ENCODE peak calls at places on chromosome 13, in eight cellular contexts. C is psoas muscle, M is uterus, B is bronchial epithelial cell, X is coronary artery, L is GM12865, F is GM12878, Y is HFF-Myc. T is an unnamed sample.

GRCh38 chr13:29210676-29211075 is 384.8 kb downstream of the SLC7A1 start:
- DNase-seq in X (no peak), Y (no peak), F (no peak), L (no peak), M (no peak), C (no peak), B (no peak), T (no peak)

GRCh38 chr13:69107436-69107835 is 1000.2 kb upstream of the ATXN8OS start:
- DNase-seq in F (no peak), L (no peak), X (no peak), Y (no peak), B (no peak), C (no peak), M (no peak), T (no peak)

GRCh38 chr13:113802090-113802531 is 43.1 kb downstream of the TMEM255B start:
- DNase-seq in F (no peak), X (no peak), B (no peak), Y (peak), L (no peak), M (peak), C (no peak), T (peak)

GRCh38 chr13:50037788-50038187 is 22.5 kb downstream of the KCNRG start:
- DNase-seq in F (no peak), Y (no peak), L (no peak), C (no peak), M (no peak), X (no peak), B (no peak), T (no peak)

GRCh38 chr13:68850160-68850559 is 1257.5 kb upstream of the ATXN8OS start:
- DNase-seq in M (no peak), Y (no peak), L (no peak), B (no peak), X (no peak), C (no peak), F (no peak), T (no peak)

GRCh38 chr13:49635599-49636433 is 7.5 kb downstream of the ARL11 start:
- DNase-seq in X (no peak), L (peak), M (no peak), B (peak), F (peak), C (no peak), Y (no peak), T (no peak)

GRCh38 chr13:80524447-80525215 is 183.7 kb upstream of the SPRY2 start:
- DNase-seq in M (no peak), B (peak), Y (no peak), C (no peak), L (no peak), F (no peak), X (no peak), T (no peak)

GRCh38 chr13:33262069-33262487 is 23.5 kb downstream of the STARD13 start:
- DNase-seq in X (no peak), F (no peak), L (peak), C (peak), Y (no peak), M (peak), B (peak), T (no peak)

GRCh38 chr13:37954191-37954590 is 84.6 kb upstream of the TRPC4 start:
- DNase-seq in X (no peak), L (no peak), F (no peak), Y (no peak), M (no peak), C (no peak), B (peak), T (no peak)

GRCh38 chr13:54643863-54644262 is 1615.2 kb downstream of the OLFM4 start:
- DNase-seq in Y (no peak), M (no peak), C (no peak), X (no peak), B (no peak), F (no peak), L (no peak), T (no peak)

GRCh38 chr13:69579351-69579750 is 528.3 kb upstream of the ATXN8OS start:
- DNase-seq in M (no peak), X (no peak), F (no peak), C (no peak), B (no peak), Y (no peak), L (no peak), T (no peak)

GRCh38 chr13:112928958-112929777 is 39.8 kb upstream of the MCF2L start:
- DNase-seq in X (no peak), B (peak), C (no peak), F (no peak), M (no peak), L (no peak), Y (peak), T (no peak)

GRCh38 chr13:114203536-114203935 is 24.5 kb downstream of the CFAP97D2 start:
- DNase-seq in F (no peak), Y (no peak), L (no peak), C (no peak), M (no peak), B (peak), X (no peak), T (no peak)

GRCh38 chr13:40983725-40984669 is 35.1 kb downstream of the ELF1 start:
- DNase-seq in Y (no peak), L (no peak), X (no peak), F (no peak), C (no peak), B (peak), M (no peak), T (no peak)

GRCh38 chr13:92346046-92346445 is 880.6 kb upstream of the GPC6 start:
- DNase-seq in M (no peak), Y (no peak), B (no peak), F (no peak), X (no peak), C (no peak), L (no peak), T (no peak)

GRCh38 chr13:90447735-90448103 is 899.8 kb upstream of the MIR17HG start:
- DNase-seq in Y (peak), C (no peak), B (peak), F (no peak), M (no peak), L (no peak), X (no peak), T (no peak)

GRCh38 chr13:100275746-100276145 is 186.9 kb downstream of the PCCA start:
- DNase-seq in Y (no peak), B (peak), M (no peak), L (no peak), F (no peak), C (no peak), X (no peak), T (no peak)

GRCh38 chr13:40376296-40376849 is 290.1 kb downstream of the FOXO1 start:
- DNase-seq in X (no peak), Y (no peak), M (no peak), B (no peak), C (no peak), L (no peak), F (no peak), T (no peak)

GRCh38 chr13:101267656-101268055 is 148.7 kb downstream of the NALCN start:
- DNase-seq in F (no peak), B (peak), L (no peak), X (no peak), M (no peak), C (peak), Y (no peak), T (no peak)

GRCh38 chr13:20351279-20352022 is 119.3 kb upstream of the GJB6 start:
- DNase-seq in C (no peak), L (no peak), F (no peak), B (peak), X (no peak), M (no peak), Y (no peak), T (no peak)

GRCh38 chr13:43303040-43303729 is 279.8 kb downstream of the DNAJC15 start:
- DNase-seq in M (peak), X (no peak), F (no peak), B (peak), Y (peak), C (peak), L (peak), T (no peak)

GRCh38 chr13:79477968-79478367 is 3.0 kb upstream of the NDFIP2 start:
- DNase-seq in M (no peak), F (no peak), L (no peak), B (no peak), X (no peak), Y (no peak), C (peak), T (no peak)

GRCh38 chr13:60410299-60410698 is 13.3 kb downstream of the TDRD3 start:
- DNase-seq in X (no peak), F (no peak), C (no peak), L (no peak), M (no peak), B (no peak), Y (no peak), T (no peak)

GRCh38 chr13:114095486-114095885 is 36.9 kb downstream of the RASA3 start:
- DNase-seq in B (no peak), X (no peak), F (no peak), Y (no peak), C (no peak), L (no peak), M (peak), T (no peak)

GRCh38 chr13:106691251-106691650 is 123.3 kb upstream of the ARGLU1 start:
- DNase-seq in M (no peak), X (no peak), F (no peak), C (no peak), L (no peak), Y (no peak), B (no peak), T (no peak)

GRCh38 chr13:23888658-23889597 is at the start of gene MIPEP:
- DNase-seq in Y (peak), X (peak), F (peak), M (peak), B (peak), L (peak), C (peak), T (peak)
- TF ChIP-seq CTCF in Y (peak), X (peak), F (peak), M (peak), B (peak), L (peak), C (peak), T (peak)

DNA sequence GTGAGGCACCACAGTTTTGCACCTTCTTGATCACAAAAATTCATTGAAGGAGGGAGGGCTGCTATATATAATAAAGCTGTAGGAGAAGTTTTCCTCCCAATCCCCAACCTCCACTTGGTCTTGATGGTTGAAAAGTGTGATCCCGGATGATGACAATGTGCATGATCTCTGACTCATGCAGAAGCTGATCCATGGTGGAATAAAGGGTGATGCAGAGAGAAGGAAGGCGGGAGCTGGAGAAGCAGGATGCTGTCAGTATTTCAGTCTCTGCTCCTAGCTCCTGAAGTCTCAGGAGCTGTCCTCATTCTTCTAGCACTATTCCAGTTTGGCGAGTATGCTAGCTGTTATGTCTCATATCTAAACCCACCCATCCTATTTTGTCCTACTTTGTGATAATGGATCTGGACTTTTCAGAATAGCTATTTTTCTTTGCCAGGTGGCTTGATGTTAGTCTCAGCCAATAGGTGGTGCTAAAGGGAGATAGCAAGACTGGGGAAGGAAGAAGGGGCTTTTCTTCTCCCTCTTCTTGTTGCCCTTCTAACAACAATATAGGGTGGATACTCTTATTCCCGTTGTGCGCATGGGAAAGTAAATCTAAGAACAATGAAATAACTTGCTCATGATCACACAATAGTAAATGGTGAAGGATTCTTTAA is 65.6 kb upstream of the HTR2A start:
- DNase-seq in B (peak), C (no peak), F (no peak), M (no peak), L (peak), X (no peak), Y (no peak), T (no peak)
- TF ChIP-seq CTCF in B (peak), C (no peak), F (peak), M (no peak), L (peak), X (no peak), Y (peak), T (peak)

DNA sequence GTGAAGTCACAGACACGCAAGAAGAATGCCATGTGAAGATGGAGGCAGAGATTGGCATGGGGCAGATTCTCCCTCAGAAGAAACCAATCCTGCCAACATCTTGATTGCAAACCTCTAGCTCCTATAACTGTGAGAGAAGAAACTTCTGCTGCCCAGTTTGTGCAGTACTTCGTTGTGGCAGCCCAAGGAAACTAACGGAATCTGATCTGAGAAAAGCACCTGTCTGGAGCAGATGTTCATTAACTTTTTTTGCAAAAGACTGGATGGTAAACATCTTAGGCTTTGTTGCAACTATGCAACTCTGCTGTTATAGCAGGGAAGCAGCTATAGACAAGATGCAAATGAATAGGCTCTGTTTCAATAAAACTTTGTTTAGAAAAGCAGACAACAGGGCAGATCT is 25.1 kb upstream of the CPB2 start:
- DNase-seq in L (no peak), B (no peak), C (no peak), F (no peak), M (no peak), X (no peak), Y (no peak), T (no peak)
- TF ChIP-seq CTCF in L (no peak), B (no peak), C (no peak), F (no peak), M (no peak), X (no peak), Y (no peak), T (no peak)

GRCh38 chr13:23380534-23380933 is 53.0 kb downstream of the SACS start:
- DNase-seq in X (no peak), F (no peak), M (no peak), L (no peak), Y (no peak), C (no peak), B (no peak), T (no peak)

GRCh38 chr13:23377603-23378002 is 55.9 kb downstream of the SACS start:
- DNase-seq in M (peak), C (no peak), L (no peak), Y (no peak), B (no peak), F (no peak), X (peak), T (no peak)

GRCh38 chr13:23372264-23372905 is 61.1 kb downstream of the SACS start:
- DNase-seq in L (peak), Y (no peak), B (no peak), M (no peak), F (no peak), C (no peak), X (no peak), T (no peak)

GRCh38 chr13:23378009-23378632 is 55.4 kb downstream of the SACS start:
- DNase-seq in M (peak), F (peak), C (no peak), Y (peak), L (peak), B (peak), X (peak), T (peak)

GRCh38 chr13:23375007-23375971 is 58.2 kb downstream of the SACS start:
- DNase-seq in B (peak), C (peak), X (peak), L (peak), Y (peak), M (peak), F (peak), T (peak)
- TF ChIP-seq CTCF in B (peak), C (peak), X (no peak), L (peak), Y (no peak), M (no peak), F (no peak), T (no peak)

GRCh38 chr13:35961461-35962220 is 169.5 kb downstream of the DCLK1 start:
- DNase-seq in Y (no peak), M (no peak), C (no peak), F (no peak), L (no peak), B (no peak), X (no peak), T (no peak)
- TF ChIP-seq CTCF in Y (no peak), M (peak), C (no peak), F (no peak), L (no peak), B (no peak), X (no peak), T (no peak)

T was measured in CD14-positive monocyte.